ENCODE peak calls at places on chromosomes 6 and 20, in six cellular contexts. One of them, this sample, is unnamed.

GRCh38 chr6:18792832-18793231 is 405.7 kb downstream of the RNF144B start:
- DNase-seq in H1: no peak
- DNase-seq in HCT116: no peak
- DNase-seq in K562: no peak
- DNase-seq in GM12878: no peak
- DNase-seq in HepG2: no peak
- DNase-seq in this sample: no peak

GRCh38 chr20:50930139-50931047 is 844 bp downstream of the ADNP start:
- DNase-seq in HCT116: no peak
- DNase-seq in K562: peak; percentile 19
- DNase-seq in GM12878: no peak
- DNase-seq in H1: no peak
- DNase-seq in HepG2: no peak
- DNase-seq in this sample: no peak

GRCh38 chr6:10528170-10528981 is 7.2 kb downstream of the GCNT2 start:
- DNase-seq in H1: no peak
- DNase-seq in HCT116: no peak
- DNase-seq in K562: no peak
- DNase-seq in GM12878: peak; percentile 72
- DNase-seq in HepG2: peak; percentile 94
- DNase-seq in this sample: no peak

GRCh38 chr6:11023032-11023431 is 21.1 kb downstream of the ELOVL2 start:
- DNase-seq in K562: no peak
- DNase-seq in HCT116: no peak
- DNase-seq in H1: no peak
- DNase-seq in GM12878: no peak
- DNase-seq in HepG2: no peak
- DNase-seq in this sample: no peak

GRCh38 chr6:157669747-157670216 is 153.3 kb upstream of the SNX9 start:
- DNase-seq in HCT116: no peak
- DNase-seq in K562: no peak
- DNase-seq in H1: peak; percentile 15
- DNase-seq in GM12878: no peak
- DNase-seq in HepG2: peak; percentile 28
- DNase-seq in this sample: no peak

GRCh38 chr6:122426597-122426996 is 27.1 kb downstream of the HSF2 start:
- DNase-seq in GM12878: no peak
- DNase-seq in HCT116: no peak
- DNase-seq in K562: no peak
- DNase-seq in HepG2: no peak
- DNase-seq in H1: no peak
- DNase-seq in this sample: no peak

GRCh38 chr6:20811112-20811746 is 277.0 kb downstream of the CDKAL1 start:
- DNase-seq in GM12878: no peak
- DNase-seq in HepG2: no peak
- DNase-seq in H1: peak; percentile 80
- DNase-seq in HCT116: peak; percentile 85
- DNase-seq in K562: peak; percentile 91
- DNase-seq in this sample: peak; percentile 87

GRCh38 chr6:156976144-156977088 is 199.2 kb downstream of the ARID1B start:
- DNase-seq in GM12878: no peak
- DNase-seq in H1: no peak
- DNase-seq in HepG2: no peak
- DNase-seq in HCT116: no peak
- DNase-seq in K562: no peak
- DNase-seq in this sample: no peak

GRCh38 chr20:54017846-54018245 is 52.5 kb downstream of the BCAS1 start:
- DNase-seq in HCT116: no peak
- DNase-seq in H1: no peak
- DNase-seq in K562: no peak
- DNase-seq in GM12878: peak; percentile 88
- DNase-seq in HepG2: no peak
- DNase-seq in this sample: no peak

GRCh38 chr6:85756982-85757381 is 114.3 kb upstream of the SYNCRIP start:
- DNase-seq in HepG2: no peak
- DNase-seq in H1: no peak
- DNase-seq in HCT116: peak; percentile 22
- DNase-seq in K562: peak; percentile 12
- DNase-seq in GM12878: no peak
- DNase-seq in this sample: no peak

GRCh38 chr6:37373822-37374514 is 20.2 kb downstream of the RNF8 start:
- DNase-seq in H1: no peak
- DNase-seq in HepG2: no peak
- DNase-seq in K562: no peak
- DNase-seq in GM12878: no peak
- DNase-seq in HCT116: no peak
- DNase-seq in this sample: no peak

GRCh38 chr6:15464211-15464725 is 198.6 kb downstream of the DTNBP1 start:
- DNase-seq in H1: peak; percentile 25
- DNase-seq in HCT116: peak; percentile 24
- DNase-seq in GM12878: no peak
- DNase-seq in HepG2: peak; percentile 28
- DNase-seq in K562: peak; percentile 76
- DNase-seq in this sample: no peak

GRCh38 chr6:153563001-153563400 is 431.9 kb upstream of the RGS17 start:
- DNase-seq in HepG2: peak; percentile 4
- DNase-seq in H1: no peak
- DNase-seq in HCT116: peak; percentile 8
- DNase-seq in K562: no peak
- DNase-seq in GM12878: no peak
- DNase-seq in this sample: no peak

GRCh38 chr20:43537921-43538854 is 20.6 kb upstream of the SGK2 start:
- DNase-seq in H1: no peak
- DNase-seq in HepG2: peak; percentile 74
- DNase-seq in HCT116: peak; percentile 24
- DNase-seq in K562: peak; percentile 87
- DNase-seq in GM12878: no peak
- DNase-seq in this sample: peak; percentile 39

GRCh38 chr20:17858450-17859001 is 110.1 kb downstream of the SNX5 start:
- DNase-seq in HepG2: no peak
- DNase-seq in K562: no peak
- DNase-seq in H1: no peak
- DNase-seq in HCT116: no peak
- DNase-seq in GM12878: no peak
- DNase-seq in this sample: no peak

GRCh38 chr6:161446934-161447333 is 173.1 kb upstream of the AGPAT4 start:
- DNase-seq in GM12878: no peak
- DNase-seq in K562: no peak
- DNase-seq in H1: no peak
- DNase-seq in HepG2: no peak
- DNase-seq in HCT116: no peak
- DNase-seq in this sample: no peak

GRCh38 chr6:154500769-154501171 is 9.7 kb downstream of the CNKSR3 start:
- DNase-seq in HCT116: no peak
- DNase-seq in H1: no peak
- DNase-seq in HepG2: peak; percentile 66
- DNase-seq in K562: peak; percentile 62
- DNase-seq in GM12878: no peak
- DNase-seq in this sample: no peak

GRCh38 chr6:2369606-2370005 is 124.2 kb upstream of the GMDS start:
- DNase-seq in HepG2: no peak
- DNase-seq in HCT116: no peak
- DNase-seq in H1: no peak
- DNase-seq in GM12878: no peak
- DNase-seq in K562: no peak
- DNase-seq in this sample: no peak

GRCh38 chr20:1847780-1848179 is 47.4 kb upstream of the SIRPA start:
- DNase-seq in H1: no peak
- DNase-seq in GM12878: no peak
- DNase-seq in HCT116: no peak
- DNase-seq in K562: no peak
- DNase-seq in HepG2: no peak
- DNase-seq in this sample: no peak

GRCh38 chr6:87903299-87903698 is 144.3 kb upstream of the SPACA1 start:
- DNase-seq in HepG2: no peak
- DNase-seq in H1: no peak
- DNase-seq in GM12878: no peak
- DNase-seq in K562: no peak
- DNase-seq in HCT116: no peak
- DNase-seq in this sample: no peak

GRCh38 chr6:45827952-45828530 is 187.6 kb downstream of the CLIC5 start:
- DNase-seq in H1: no peak
- DNase-seq in GM12878: no peak
- DNase-seq in HepG2: no peak
- DNase-seq in K562: no peak
- DNase-seq in HCT116: no peak
- DNase-seq in this sample: no peak

GRCh38 chr6:89749918-89750317 is 69.7 kb downstream of the MDN1 start:
- DNase-seq in GM12878: no peak
- DNase-seq in HepG2: no peak
- DNase-seq in K562: no peak
- DNase-seq in HCT116: no peak
- DNase-seq in H1: no peak
- DNase-seq in this sample: no peak

GRCh38 chr20:34475979-34476736 is 40.1 kb upstream of the DYNLRB1 start:
- DNase-seq in H1: no peak
- DNase-seq in HepG2: peak; percentile 47
- DNase-seq in GM12878: no peak
- DNase-seq in K562: no peak
- DNase-seq in HCT116: no peak
- DNase-seq in this sample: no peak

GRCh38 chr20:2995796-2996195 is 47.6 kb upstream of the GNRH2 start:
- DNase-seq in GM12878: no peak
- DNase-seq in H1: no peak
- DNase-seq in HepG2: no peak
- DNase-seq in K562: no peak
- DNase-seq in HCT116: no peak
- DNase-seq in this sample: no peak
- TF ChIP-seq ZNF274 in GM12878: no peak
- TF ChIP-seq ZNF274 in H1: no peak
- TF ChIP-seq ZNF274 in HepG2: no peak
- TF ChIP-seq ZNF274 in K562: no peak
- TF ChIP-seq ZNF274 in HCT116: no peak
- TF ChIP-seq ZNF274 in this sample: no peak

GRCh38 chr6:166704171-166704570 is 77.1 kb upstream of the RPS6KA2 start:
- DNase-seq in H1: no peak
- DNase-seq in K562: no peak
- DNase-seq in GM12878: no peak
- DNase-seq in HepG2: no peak
- DNase-seq in HCT116: no peak
- DNase-seq in this sample: no peak
- TF ChIP-seq ZNF274 in H1: no peak
- TF ChIP-seq ZNF274 in K562: no peak
- TF ChIP-seq ZNF274 in GM12878: no peak
- TF ChIP-seq ZNF274 in HepG2: no peak
- TF ChIP-seq ZNF274 in HCT116: no peak
- TF ChIP-seq ZNF274 in this sample: no peak

DNA sequence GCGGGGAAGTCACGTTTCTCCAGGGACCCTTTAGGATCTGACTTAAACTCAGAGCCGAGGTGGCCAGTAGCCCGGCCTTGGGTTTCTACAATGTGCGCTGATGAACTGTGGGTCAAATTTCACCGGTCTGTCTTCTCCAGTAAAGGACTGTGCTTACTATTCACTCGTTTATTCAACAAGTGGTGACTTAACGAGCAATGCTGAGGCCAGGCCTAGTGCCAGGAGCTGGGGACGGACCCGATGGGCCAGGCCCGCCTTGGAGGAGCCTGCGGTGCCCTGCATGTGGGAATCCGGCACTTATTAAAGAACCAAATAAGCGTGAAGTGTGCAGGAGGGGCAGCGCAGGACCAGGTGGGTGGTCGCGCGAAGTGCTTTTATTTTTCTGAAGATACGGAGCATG is 24.0 kb downstream of the CTCFL start:
- DNase-seq in HepG2: no peak
- DNase-seq in GM12878: no peak
- DNase-seq in H1: no peak
- DNase-seq in HCT116: no peak
- DNase-seq in K562: no peak
- DNase-seq in this sample: no peak
- TF ChIP-seq ZNF274 in HepG2: no peak
- TF ChIP-seq ZNF274 in GM12878: no peak
- TF ChIP-seq ZNF274 in H1: no peak
- TF ChIP-seq ZNF274 in HCT116: no peak
- TF ChIP-seq ZNF274 in K562: no peak
- TF ChIP-seq ZNF274 in this sample: no peak

GRCh38 chr20:36548006-36548315 is 6.6 kb downstream of the MYL9 start:
- DNase-seq in K562: peak; percentile 45
- DNase-seq in HCT116: no peak
- DNase-seq in HepG2: peak; percentile 39
- DNase-seq in H1: no peak
- DNase-seq in GM12878: no peak
- DNase-seq in this sample: peak; percentile 47

GRCh38 chr20:36549628-36549941 is 8.3 kb downstream of the MYL9 start:
- DNase-seq in HCT116: no peak
- DNase-seq in K562: no peak
- DNase-seq in H1: no peak
- DNase-seq in HepG2: no peak
- DNase-seq in GM12878: no peak
- DNase-seq in this sample: no peak

GRCh38 chr20:36549942-36550796 is 8.8 kb downstream of the MYL9 start:
- DNase-seq in HepG2: no peak
- DNase-seq in HCT116: no peak
- DNase-seq in H1: no peak
- DNase-seq in K562: no peak
- DNase-seq in GM12878: no peak
- DNase-seq in this sample: no peak

GRCh38 chr20:36548704-36549627 is 7.6 kb downstream of the MYL9 start:
- DNase-seq in HCT116: no peak
- DNase-seq in GM12878: no peak
- DNase-seq in H1: no peak
- DNase-seq in HepG2: no peak
- DNase-seq in K562: no peak
- DNase-seq in this sample: no peak

DNA sequence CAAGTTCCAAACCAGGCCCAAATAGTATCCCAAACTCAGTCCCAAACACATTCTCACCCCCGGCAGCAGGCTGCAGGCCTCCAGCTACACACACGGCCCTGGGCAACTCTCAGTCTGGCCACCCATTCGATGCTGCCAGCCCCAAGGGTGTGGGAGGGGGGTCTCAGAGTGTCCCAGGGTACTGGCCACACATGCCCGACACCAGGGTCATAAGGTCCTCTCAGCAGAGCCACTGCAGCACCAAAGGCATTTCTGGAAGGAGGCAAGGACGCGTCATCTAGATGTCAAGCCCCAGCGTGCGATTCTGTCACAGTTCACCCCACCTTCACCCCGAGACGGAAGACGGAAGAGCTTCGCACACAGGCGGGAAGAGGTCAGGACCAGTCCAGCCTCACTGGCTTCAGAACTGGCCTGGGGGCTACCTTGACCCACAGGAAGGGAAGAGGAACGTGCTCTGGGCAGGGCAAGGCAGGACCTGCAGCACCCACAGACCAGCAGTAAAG is 9.5 kb downstream of the MYL9 start:
- DNase-seq in H1: no peak
- DNase-seq in GM12878: no peak
- DNase-seq in HepG2: no peak
- DNase-seq in HCT116: no peak
- DNase-seq in K562: no peak
- DNase-seq in this sample: no peak
- TF ChIP-seq ZNF274 in H1: no peak
- TF ChIP-seq ZNF274 in GM12878: no peak
- TF ChIP-seq ZNF274 in HepG2: no peak
- TF ChIP-seq ZNF274 in HCT116: no peak
- TF ChIP-seq ZNF274 in K562: no peak
- TF ChIP-seq ZNF274 in this sample: no peak